ENCODE peak calls at places on chromosomes 4 and X, in eight cellular contexts. B is posterior vena cava, T is left lung, K is fibroblast of pulmonary artery, Y is HAP-1, G is anterior cingulate cortex, Q is amniotic stem cell, V is HCEC 1CT. P is an unnamed sample.
A peak's percentile ranks its signal among the peaks of the same experiment; 100 is the strongest.

GRCh38 chr4:183205682-183206081 is 106.6 kb downstream of the WWC2 start:
- DNase-seq in B (no peak), T (no peak), K (no peak), Y (no peak), G (no peak), Q (no peak), V (no peak), P (no peak)

GRCh38 chr4:173334891-173335754 is 965 bp upstream of the HMGB2 start:
- DNase-seq in B (peak; percentile 80), T (peak; percentile 89), K (peak; percentile 75), Y (peak; percentile 92), G (no peak), Q (peak; percentile 28), V (peak; percentile 73), P (peak; percentile 41)

GRCh38 chr4:167713756-167714155 is 378.6 kb upstream of the ANXA10 start:
- DNase-seq in B (no peak), T (no peak), K (peak; percentile 20), Y (no peak), G (no peak), Q (no peak), V (peak; percentile 54), P (no peak)

GRCh38 chr4:158578476-158578875 is 56.8 kb downstream of the RXFP1 start:
- DNase-seq in B (no peak), T (no peak), K (peak; percentile 58), Y (no peak), G (no peak), Q (no peak), V (peak; percentile 43), P (no peak)

GRCh38 chr4:126071346-126072333 is 756.9 kb downstream of the FAT4 start:
- DNase-seq in B (no peak), T (no peak), K (peak; percentile 81), Y (peak; percentile 30), G (no peak), Q (peak; percentile 12), V (peak; percentile 3), P (no peak)

GRCh38 chr4:84730375-84730774 is 147.4 kb downstream of the CDS1 start:
- DNase-seq in B (no peak), T (no peak), K (no peak), Y (no peak), G (no peak), Q (no peak), V (no peak), P (no peak)

GRCh38 chr4:72569719-72570235 is 756 bp upstream of the ADAMTS3 start:
- DNase-seq in B (no peak), T (peak; percentile 37), K (peak; percentile 46), Y (no peak), G (no peak), Q (no peak), V (no peak), P (peak; percentile 5)

GRCh38 chr4:130955520-130955919 is 1859.6 kb downstream of the C4orf33 start:
- DNase-seq in B (no peak), T (no peak), K (no peak), Y (no peak), G (no peak), Q (no peak), V (no peak), P (no peak)

GRCh38 chr4:143292858-143293257 is 43.8 kb upstream of the GAB1 start:
- DNase-seq in B (no peak), T (no peak), K (no peak), Y (no peak), G (no peak), Q (no peak), V (no peak), P (no peak)

GRCh38 chr4:184053476-184053875 is 148.4 kb downstream of the STOX2 start:
- DNase-seq in B (no peak), T (no peak), K (no peak), Y (peak; percentile 57), G (no peak), Q (no peak), V (no peak), P (no peak)

GRCh38 chrX:17685026-17685425 is 52.3 kb upstream of the SCML1 start:
- DNase-seq in B (no peak), T (no peak), K (no peak), Y (no peak), G (no peak), Q (no peak), V (no peak), P (no peak)

GRCh38 chrX:68487924-68488323 is 10.9 kb upstream of the YIPF6 start:
- DNase-seq in B (no peak), T (no peak), K (no peak), Y (no peak), G (no peak), Q (no peak), V (no peak), P (no peak)

GRCh38 chr4:28117067-28117756 is 1256.6 kb downstream of the STIM2 start:
- DNase-seq in B (peak; percentile 75), T (peak; percentile 72), K (no peak), Y (no peak), G (no peak), Q (no peak), V (no peak), P (no peak)

GRCh38 chr4:78645853-78646757 is 94.5 kb downstream of the ANXA3 start:
- DNase-seq in B (peak; percentile 93), T (no peak), K (peak; percentile 97), Y (no peak), G (no peak), Q (peak; percentile 40), V (peak; percentile 84), P (peak; percentile 31)

GRCh38 chrX:13684361-13684760 is 4.6 kb upstream of the RAB9A start:
- DNase-seq in B (no peak), T (no peak), K (no peak), Y (no peak), G (no peak), Q (no peak), V (no peak), P (no peak)

GRCh38 chr4:2364654-2365053 is 53.8 kb downstream of the ZFYVE28 start:
- DNase-seq in B (peak; percentile 83), T (peak; percentile 80), K (peak; percentile 53), Y (no peak), G (no peak), Q (no peak), V (no peak), P (no peak)

GRCh38 chrX:151899622-151900021 is 13.1 kb upstream of the MAGEA4 start:
- DNase-seq in B (no peak), T (no peak), K (peak; percentile 24), Y (no peak), G (no peak), Q (no peak), V (peak; percentile 20), P (no peak)

GRCh38 chr4:113444386-113444785 is 317.2 kb downstream of the CAMK2D start:
- DNase-seq in B (no peak), T (no peak), K (peak; percentile 79), Y (no peak), G (no peak), Q (peak; percentile 41), V (peak; percentile 56), P (no peak)

GRCh38 chr4:25810016-25810415 is 52.8 kb downstream of the SEL1L3 start:
- DNase-seq in B (no peak), T (no peak), K (no peak), Y (no peak), G (no peak), Q (no peak), V (no peak), P (no peak)

GRCh38 chrX:118644378-118644777 is 83.0 kb upstream of the IL13RA1 start:
- DNase-seq in B (no peak), T (no peak), K (peak; percentile 70), Y (no peak), G (no peak), Q (peak; percentile 14), V (peak; percentile 30), P (no peak)

GRCh38 chr4:6005175-6005574 is 13.1 kb downstream of the C4orf50 start:
- DNase-seq in B (peak; percentile 41), T (no peak), K (no peak), Y (no peak), G (no peak), Q (no peak), V (no peak), P (no peak)

GRCh38 chr4:164956766-164957643 is 20.5 kb downstream of the TRIM61 start:
- DNase-seq in B (peak; percentile 92), T (peak; percentile 92), K (peak; percentile 64), Y (no peak), G (peak; percentile 76), Q (peak; percentile 2), V (peak; percentile 58), P (peak; percentile 92)

GRCh38 chr4:84493092-84493850 is 5.8 kb downstream of the NKX6-1 start:
- DNase-seq in B (peak; percentile 79), T (peak; percentile 77), K (peak; percentile 26), Y (no peak), G (no peak), Q (no peak), V (no peak), P (no peak)

GRCh38 chrX:124530803-124531202 is 184.4 kb downstream of the SH2D1A start:
- DNase-seq in B (no peak), T (no peak), K (no peak), Y (no peak), G (no peak), Q (no peak), V (no peak), P (no peak)

GRCh38 chr4:82984459-82984858 is 26.2 kb downstream of the LIN54 start:
- DNase-seq in B (no peak), T (no peak), K (peak; percentile 36), Y (peak; percentile 43), G (no peak), Q (no peak), V (peak; percentile 39), P (no peak)

GRCh38 chr4:174538123-174538875 is 16.0 kb upstream of the HPGD start:
- DNase-seq in B (no peak), T (no peak), K (no peak), Y (no peak), G (no peak), Q (no peak), V (peak; percentile 3), P (no peak)

GRCh38 chrX:101009086-101009485 is 39.6 kb downstream of the ARL13A start:
- DNase-seq in B (no peak), T (no peak), K (no peak), Y (no peak), G (no peak), Q (no peak), V (peak; percentile 11), P (no peak)

GRCh38 chrX:13747836-13748235 is 13.3 kb downstream of the OFD1 start:
- DNase-seq in B (no peak), T (no peak), K (peak; percentile 83), Y (peak; percentile 55), G (no peak), Q (peak; percentile 24), V (peak; percentile 57), P (no peak)

GRCh38 chr4:15158410-15159091 is 156.3 kb downstream of the CPEB2 start:
- DNase-seq in B (no peak), T (no peak), K (no peak), Y (peak; percentile 7), G (no peak), Q (no peak), V (no peak), P (no peak)

GRCh38 chrX:140766024-140766611 is 56.6 kb downstream of the LINC00632 start:
- DNase-seq in B (no peak), T (no peak), K (peak; percentile 78), Y (peak; percentile 77), G (no peak), Q (no peak), V (peak; percentile 24), P (no peak)

GRCh38 chrX:121349263-121349662 is 301.9 kb downstream of the GLUD2 start:
- DNase-seq in B (no peak), T (no peak), K (no peak), Y (no peak), G (no peak), Q (no peak), V (no peak), P (no peak)

GRCh38 chr4:84238247-84239090 is 260.6 kb downstream of the NKX6-1 start:
- DNase-seq in B (no peak), T (no peak), K (no peak), Y (no peak), G (no peak), Q (no peak), V (peak; percentile 35), P (no peak)

GRCh38 chr4:97987019-97987648 is 156.1 kb downstream of the STPG2 start:
- DNase-seq in B (no peak), T (no peak), K (peak; percentile 65), Y (peak; percentile 16), G (no peak), Q (no peak), V (no peak), P (no peak)

GRCh38 chr4:89640620-89641366 is 196.2 kb downstream of the SNCA start:
- DNase-seq in B (peak; percentile 74), T (peak; percentile 71), K (peak; percentile 71), Y (peak; percentile 68), G (peak; percentile 2), Q (peak; percentile 6), V (peak; percentile 62), P (no peak)